ENCODE peak calls at places on chromosomes 12 and 14, in eight cellular contexts. O, G, Y, T, E, M, W and P are unnamed samples.

GRCh38 chr12:23236056-23236455 is 611.1 kb downstream of the ETNK1 start:
- DNase-seq in Y (no peak), O (no peak), E (no peak), T (no peak), W (no peak), G (no peak), M (no peak), P (no peak)

GRCh38 chr12:54417712-54418440 is 1.2 kb downstream of the ITGA5 start:
- DNase-seq in T (no peak), G (peak), Y (peak), O (no peak), E (no peak), M (no peak), W (no peak), P (no peak)

GRCh38 chr14:102318781-102319276 is 717 bp upstream of the ZNF839 start:
- DNase-seq in M (no peak), T (no peak), W (no peak), G (peak), E (peak), O (no peak), Y (no peak), P (no peak)

GRCh38 chr14:77139540-77140342 is 1.9 kb downstream of the ZDHHC22 start:
- DNase-seq in O (peak), T (no peak), E (no peak), M (peak), G (no peak), W (no peak), Y (no peak), P (no peak)

GRCh38 chr12:132776816-132777568 is 15.4 kb upstream of the ANKLE2 start:
- DNase-seq in G (peak), E (peak), W (no peak), O (peak), T (no peak), Y (peak), M (peak), P (no peak)

GRCh38 chr14:77603654-77604270 is 12.7 kb downstream of the SPTLC2 start:
- DNase-seq in W (no peak), M (no peak), G (peak), O (no peak), E (peak), T (no peak), Y (no peak), P (no peak)

GRCh38 chr12:45725631-45726593 is 3.6 kb upstream of the ARID2 start:
- DNase-seq in O (no peak), T (no peak), G (no peak), E (peak), M (no peak), W (no peak), Y (no peak), P (no peak)

GRCh38 chr12:16136206-16136605 is 141.3 kb downstream of the SLC15A5 start:
- DNase-seq in W (no peak), T (no peak), G (no peak), O (no peak), M (no peak), E (no peak), Y (no peak), P (no peak)

GRCh38 chr12:49198431-49199155 is 9.7 kb upstream of the TUBA1A start:
- DNase-seq in E (no peak), O (peak), G (peak), M (peak), T (no peak), Y (peak), W (no peak), P (peak)

GRCh38 chr14:62670526-62670925 is 374.7 kb downstream of the KCNH5 start:
- DNase-seq in G (no peak), E (no peak), Y (no peak), O (no peak), W (no peak), M (no peak), T (no peak), P (no peak)

GRCh38 chr14:62661818-62662217 is 383.4 kb downstream of the KCNH5 start:
- DNase-seq in E (no peak), Y (no peak), O (no peak), W (no peak), G (no peak), T (no peak), M (no peak), P (no peak)

GRCh38 chr14:62673014-62673727 is 372.1 kb downstream of the KCNH5 start:
- DNase-seq in E (no peak), W (no peak), T (no peak), O (no peak), G (no peak), M (no peak), Y (no peak), P (no peak)

GRCh38 chr14:62662811-62663477 is 382.3 kb downstream of the KCNH5 start:
- DNase-seq in T (no peak), W (no peak), G (no peak), E (no peak), M (no peak), Y (no peak), O (no peak), P (no peak)

DNA sequence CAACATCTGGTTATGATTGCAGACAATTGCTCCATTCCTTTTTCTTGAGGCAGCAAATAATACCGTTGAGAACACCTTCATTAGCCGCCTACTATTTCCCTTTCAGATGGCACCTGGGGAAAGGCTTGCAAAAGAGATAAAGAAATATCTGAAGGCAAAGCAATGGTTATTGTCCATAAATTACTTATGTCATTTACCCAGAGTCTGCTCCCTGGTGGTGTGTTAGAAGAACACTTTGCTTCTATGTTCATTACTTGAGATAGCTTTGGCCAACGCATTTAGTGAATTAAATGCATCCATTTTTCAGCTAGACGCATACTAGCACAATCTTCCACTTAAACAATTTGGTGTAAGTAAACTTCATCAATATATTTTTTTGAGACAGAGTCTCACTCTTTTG is 377.7 kb downstream of the KCNH5 start:
- DNase-seq in T (no peak), M (no peak), Y (no peak), G (no peak), W (no peak), O (no peak), E (no peak), P (no peak)
- TF ChIP-seq CTCF in T (no peak), M (no peak), Y (no peak), G (no peak), W (no peak), O (no peak), E (no peak), P (no peak)

GRCh38 chr12:89861086-89861485 is 152.4 kb upstream of the ATP2B1 start:
- DNase-seq in E (no peak), T (no peak), G (no peak), M (no peak), W (no peak), Y (no peak), O (no peak), P (no peak)

GRCh38 chr12:89863968-89864367 is 155.3 kb upstream of the ATP2B1 start:
- DNase-seq in O (no peak), Y (no peak), W (no peak), E (no peak), T (no peak), M (no peak), G (no peak), P (no peak)

GRCh38 chr12:89862511-89863331 is 154.1 kb upstream of the ATP2B1 start:
- DNase-seq in E (peak), W (no peak), O (no peak), T (no peak), M (no peak), Y (peak), G (no peak), P (no peak)

GRCh38 chr12:89864419-89864818 is 155.8 kb upstream of the ATP2B1 start:
- DNase-seq in T (no peak), O (no peak), G (no peak), W (no peak), Y (no peak), M (no peak), E (no peak), P (no peak)

DNA sequence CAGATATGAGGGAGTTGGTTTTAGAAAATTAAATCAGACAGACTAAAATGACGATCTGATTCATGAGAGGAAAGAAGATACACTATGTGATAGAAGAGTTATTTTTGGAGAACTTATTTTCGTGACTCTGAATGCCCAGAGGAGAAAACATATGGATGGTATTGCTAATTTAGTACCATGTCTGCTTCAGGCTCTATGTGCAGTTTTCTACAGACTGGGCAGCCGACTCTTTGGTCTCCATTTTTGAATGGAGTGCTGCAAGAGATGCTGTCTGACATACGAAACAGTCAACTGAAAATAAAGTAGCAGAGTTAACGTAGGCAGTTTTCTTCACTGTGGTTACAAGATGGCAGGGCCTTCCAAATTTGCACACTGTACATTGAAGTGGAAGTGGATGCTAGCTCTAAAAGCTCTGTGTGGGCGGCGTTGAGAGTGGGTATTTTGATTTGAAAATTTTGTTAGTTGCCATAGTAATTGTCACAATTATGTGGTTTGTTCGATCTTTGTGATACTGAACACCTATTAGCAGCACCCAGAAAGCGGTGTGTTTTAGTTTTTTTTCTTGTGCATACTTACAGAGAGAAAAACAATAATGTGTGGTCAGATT is 154.8 kb upstream of the ATP2B1 start:
- DNase-seq in T (peak), O (no peak), Y (no peak), M (no peak), G (no peak), W (no peak), E (no peak), P (no peak)
- H3K27ac ChIP-seq in T (peak), O (no peak), Y (peak), M (peak), G (peak), W (no peak), E (no peak), P (peak)

GRCh38 chr12:28104893-28105864 is 85.1 kb upstream of the CCDC91 start:
- DNase-seq in M (no peak), G (no peak), Y (no peak), W (no peak), E (no peak), T (no peak), O (no peak), P (no peak)

GRCh38 chr12:28108599-28108998 is 81.7 kb upstream of the CCDC91 start:
- DNase-seq in W (no peak), T (no peak), E (no peak), M (no peak), G (no peak), Y (no peak), O (no peak), P (no peak)

GRCh38 chr12:28107679-28108078 is 82.6 kb upstream of the CCDC91 start:
- DNase-seq in M (no peak), E (no peak), Y (no peak), W (no peak), G (no peak), T (no peak), O (no peak), P (no peak)

GRCh38 chr12:28114488-28114887 is 75.8 kb upstream of the CCDC91 start:
- DNase-seq in T (no peak), Y (no peak), M (no peak), W (no peak), G (no peak), O (no peak), E (no peak), P (no peak)

GRCh38 chr12:28110329-28110728 is 79.9 kb upstream of the CCDC91 start:
- DNase-seq in Y (no peak), O (no peak), T (no peak), M (no peak), W (no peak), G (no peak), E (no peak), P (no peak)
- TF ChIP-seq CTCF in Y (no peak), O (no peak), T (no peak), M (no peak), W (no peak), G (no peak), E (no peak), P (no peak)

DNA sequence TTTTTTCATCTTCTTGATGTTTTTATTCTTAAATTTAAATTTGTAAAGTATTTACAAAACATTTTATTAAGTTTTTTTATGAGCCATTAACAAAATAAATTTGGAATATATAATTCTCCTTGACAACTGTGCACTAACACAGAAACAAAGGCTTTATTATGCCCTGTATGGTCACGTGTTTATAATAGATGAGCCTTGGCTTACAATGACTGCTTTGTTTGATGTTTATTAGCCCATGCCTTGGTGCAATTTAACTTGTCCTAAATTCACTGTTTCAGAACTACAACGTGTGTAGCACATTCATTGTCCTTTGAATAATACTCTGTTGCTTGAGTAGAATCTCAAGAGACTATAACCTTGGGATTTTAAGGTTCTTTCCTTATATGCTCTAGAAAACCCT is 59.8 kb downstream of the CNTN1 start:
- DNase-seq in O (no peak), G (no peak), M (no peak), W (no peak), E (no peak), T (no peak), Y (no peak), P (no peak)
- H3K27ac ChIP-seq in O (no peak), G (no peak), M (no peak), W (no peak), E (peak), T (no peak), Y (no peak), P (no peak)

GRCh38 chr12:25053021-25053271 is 104.0 kb upstream of the BCAT1 start:
- DNase-seq in M (no peak), G (no peak), W (no peak), E (no peak), Y (no peak), T (no peak), O (no peak), P (no peak)
- TF ChIP-seq CTCF in M (no peak), G (no peak), W (no peak), E (no peak), Y (no peak), T (no peak), O (no peak), P (no peak)

GRCh38 chr14:90759370-90760054 is 56.7 kb downstream of the TTC7B start:
- DNase-seq in G (no peak), Y (no peak), W (peak), E (no peak), M (no peak), O (no peak), T (no peak), P (peak)
- H3K27ac ChIP-seq in G (peak), Y (peak), W (peak), E (peak), M (peak), O (peak), T (no peak), P (peak)

DNA sequence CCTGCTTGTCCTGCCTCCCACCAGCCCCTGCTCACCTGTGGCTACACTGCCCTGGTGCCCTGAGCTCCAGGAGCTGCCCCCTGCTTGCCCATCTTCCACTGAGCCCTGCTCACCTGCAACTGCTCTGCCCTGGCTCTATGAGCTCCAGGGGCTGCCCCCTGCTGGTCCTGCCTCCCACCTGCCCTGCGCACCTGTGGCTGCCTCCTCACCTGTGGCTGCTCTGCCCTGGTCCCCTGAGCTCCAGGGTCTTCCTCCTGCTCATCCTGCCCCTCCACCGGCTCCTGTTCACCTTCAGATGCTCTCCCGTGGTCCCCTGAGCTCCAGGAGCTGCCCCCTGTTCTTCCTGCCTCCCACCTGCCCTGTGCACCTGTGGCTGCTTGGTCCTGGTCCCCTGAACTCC is 247.6 kb downstream of the TMEM121 start:
- DNase-seq in W (no peak), M (no peak), O (peak), Y (no peak), T (no peak), E (no peak), G (no peak), P (no peak)
- TF ChIP-seq CTCF in W (no peak), M (no peak), O (no peak), Y (no peak), T (no peak), E (no peak), G (no peak), P (no peak)

GRCh38 chr14:68734231-68734732 is 58.6 kb downstream of the ZFP36L1 start:
- DNase-seq in E (no peak), Y (no peak), W (no peak), G (no peak), O (no peak), M (no peak), T (no peak), P (no peak)

GRCh38 chr14:68738559-68738958 is 54.3 kb downstream of the ZFP36L1 start:
- DNase-seq in T (no peak), Y (no peak), O (no peak), E (no peak), W (no peak), M (no peak), G (no peak), P (no peak)

GRCh38 chr14:68736519-68736918 is 56.3 kb downstream of the ZFP36L1 start:
- DNase-seq in G (no peak), Y (no peak), E (no peak), W (no peak), T (no peak), O (no peak), M (no peak), P (no peak)

GRCh38 chr14:68733086-68733621 is 59.7 kb downstream of the ZFP36L1 start:
- DNase-seq in M (no peak), G (no peak), O (no peak), Y (peak), E (peak), T (no peak), W (no peak), P (no peak)

GRCh38 chr14:68735836-68736235 is 57.0 kb downstream of the ZFP36L1 start:
- DNase-seq in W (no peak), E (peak), O (no peak), G (no peak), T (no peak), Y (no peak), M (no peak), P (no peak)
- H3K27ac ChIP-seq in W (peak), E (peak), O (no peak), G (peak), T (no peak), Y (peak), M (no peak), P (peak)